ENCODE peak calls at places on chromosomes 3 and 15, in eight cellular contexts. G, T, M, A, H, W, E and P are unnamed samples.

GRCh38 chr3:122671543-122671942 is 9.1 kb upstream of the PARP14 start:
- DNase-seq in A (no peak), G (no peak), M (no peak), E (no peak), W (no peak), H (no peak), T (no peak), P (no peak)

GRCh38 chr3:32200991-32201758 is 37.3 kb upstream of the CMTM8 start:
- DNase-seq in G (no peak), A (peak; percentile 28), H (no peak), E (no peak), M (no peak), W (no peak), T (no peak), P (no peak)

GRCh38 chr3:135034291-135034768 is 239.3 kb downstream of the EPHB1 start:
- DNase-seq in H (no peak), W (no peak), T (no peak), M (no peak), A (no peak), G (no peak), E (no peak), P (no peak)

GRCh38 chr3:138245026-138245425 is 57.9 kb downstream of the ARMC8 start:
- DNase-seq in W (no peak), G (no peak), H (no peak), M (no peak), T (no peak), A (no peak), E (no peak), P (no peak)

GRCh38 chr3:1131156-1131555 is 38.3 kb downstream of the CNTN6 start:
- DNase-seq in W (no peak), H (no peak), E (no peak), G (no peak), A (no peak), M (no peak), T (no peak), P (no peak)

GRCh38 chr3:97910931-97911351 is 61.3 kb downstream of the RIOX2 start:
- DNase-seq in E (no peak), W (no peak), A (no peak), M (no peak), T (no peak), H (no peak), G (no peak), P (no peak)

GRCh38 chr3:33096103-33096868 is 660 bp downstream of the GLB1 start:
- DNase-seq in T (no peak), G (peak; percentile 31), H (peak; percentile 42), E (no peak), M (peak; percentile 27), A (peak; percentile 50), W (peak; percentile 41), P (peak; percentile 65)

GRCh38 chr15:99565031-99565280 is 828 bp upstream of the MEF2A start:
- DNase-seq in M (no peak), W (no peak), A (no peak), G (no peak), E (no peak), T (no peak), H (no peak), P (no peak)

GRCh38 chr3:48642605-48643004 is 7.3 kb upstream of the SLC26A6 start:
- DNase-seq in H (no peak), W (no peak), A (no peak), E (no peak), M (no peak), G (no peak), T (no peak), P (no peak)

GRCh38 chr15:100438570-100438969 is 90.2 kb downstream of the CERS3 start:
- DNase-seq in E (peak; percentile 11), A (peak; percentile 73), M (no peak), H (peak; percentile 12), T (no peak), G (no peak), W (no peak), P (peak; percentile 62)

GRCh38 chr3:10289785-10290355 is 2.9 kb downstream of the GHRL start:
- DNase-seq in M (no peak), G (no peak), T (no peak), E (no peak), H (no peak), A (no peak), W (no peak), P (no peak)

GRCh38 chr3:14784087-14784596 is 34.6 kb upstream of the FGD5 start:
- DNase-seq in A (no peak), W (no peak), M (no peak), E (no peak), H (no peak), T (no peak), G (no peak), P (no peak)

GRCh38 chr3:78822741-78823140 is 945.1 kb downstream of the ROBO1 start:
- DNase-seq in A (no peak), M (no peak), G (no peak), E (no peak), T (no peak), H (no peak), W (no peak), P (no peak)